ENCODE peak calls at places on chromosomes 7 and 10, in six cellular contexts. I, U, N, L, P and R are unnamed samples.

GRCh38 chr7:24732646-24733413 is 24.4 kb downstream of the GSDME start:
- DNase-seq in I (no peak), U (no peak), P (no peak), N (no peak), L (no peak), R (peak; percentile 30)

GRCh38 chr10:125261491-125262186 is 101.3 kb upstream of the CTBP2 start:
- DNase-seq in U (no peak), I (no peak), L (no peak), N (no peak), P (no peak), R (no peak)

GRCh38 chr7:108805808-108806397 is 236.2 kb downstream of the DNAJB9 start:
- DNase-seq in N (no peak), I (no peak), U (peak; percentile 77), P (no peak), L (no peak), R (no peak)

GRCh38 chr7:24024689-24025088 is 259.3 kb upstream of the NPY start:
- DNase-seq in U (peak; percentile 83), N (no peak), I (no peak), L (no peak), P (no peak), R (peak; percentile 88)

GRCh38 chr7:22732556-22733126 is 5.6 kb downstream of the IL6 start:
- DNase-seq in U (no peak), L (no peak), N (no peak), P (no peak), I (no peak), R (no peak)

GRCh38 chr10:29104661-29105369 is 184.1 kb upstream of the LYZL1 start:
- DNase-seq in L (no peak), I (no peak), U (no peak), N (no peak), P (no peak), R (no peak)

GRCh38 chr10:59047180-59047579 is 129.3 kb upstream of the PHYHIPL start:
- DNase-seq in I (no peak), L (no peak), U (no peak), N (no peak), P (no peak), R (no peak)

GRCh38 chr10:52446391-52446790 is 132.3 kb downstream of the DKK1 start:
- DNase-seq in P (no peak), L (no peak), I (no peak), U (no peak), N (no peak), R (no peak)

GRCh38 chr7:73742753-73743641 is 4.4 kb upstream of the ABHD11 start:
- DNase-seq in N (no peak), L (peak; percentile 33), U (no peak), I (no peak), P (no peak), R (peak; percentile 55)

GRCh38 chr10:93468532-93469213 is 13.5 kb downstream of the MYOF start:
- DNase-seq in L (no peak), I (no peak), N (peak; percentile 89), U (peak; percentile 69), P (no peak), R (peak; percentile 18)

GRCh38 chr10:76711374-76711997 is 926.1 kb downstream of the KCNMA1 start:
- DNase-seq in U (no peak), I (no peak), L (no peak), P (no peak), N (no peak), R (no peak)

GRCh38 chr7:39758234-39758970 is 135.0 kb downstream of the RALA start:
- DNase-seq in N (no peak), P (no peak), U (no peak), L (no peak), I (peak; percentile 55), R (no peak)

GRCh38 chr7:158055726-158056510 is 531.7 kb downstream of the PTPRN2 start:
- DNase-seq in I (no peak), P (no peak), N (no peak), L (no peak), U (no peak), R (no peak)

GRCh38 chr7:37912756-37913155 is 3.9 kb downstream of the SFRP4 start:
- DNase-seq in U (no peak), N (no peak), P (no peak), L (no peak), I (no peak), R (no peak)

GRCh38 chr10:30701471-30702173 is 72.1 kb upstream of the LYZL2 start:
- DNase-seq in P (peak; percentile 61), I (no peak), N (peak; percentile 2), L (no peak), U (peak; percentile 61), R (peak; percentile 37)

GRCh38 chr7:100220833-100221718 is 1.3 kb downstream of the PVRIG start:
- DNase-seq in I (no peak), N (no peak), U (no peak), P (peak; percentile 78), L (no peak), R (no peak)

GRCh38 chr10:44724415-44725174 is 186.5 kb upstream of the TMEM72 start:
- DNase-seq in N (no peak), U (peak; percentile 9), P (no peak), L (no peak), I (no peak), R (no peak)

GRCh38 chr7:148982596-148983219 is 45.6 kb downstream of the PDIA4 start:
- DNase-seq in I (no peak), N (no peak), L (no peak), P (no peak), U (peak; percentile 65), R (peak; percentile 28)

GRCh38 chr10:86066696-86067095 is 299.9 kb downstream of the GRID1 start:
- DNase-seq in I (no peak), L (no peak), N (no peak), U (no peak), P (no peak), R (no peak)

GRCh38 chr7:6375346-6376101 is 72.2 kb downstream of the DAGLB start:
- DNase-seq in U (peak; percentile 46), I (no peak), L (no peak), N (no peak), P (no peak), R (peak; percentile 27)

GRCh38 chr7:117324940-117325339 is 2.1 kb upstream of the WNT2 start:
- DNase-seq in L (no peak), N (no peak), I (no peak), U (no peak), P (no peak), R (peak; percentile 37)

GRCh38 chr10:33262871-33263270 is 71.6 kb downstream of the NRP1 start:
- DNase-seq in L (no peak), P (no peak), I (no peak), U (no peak), N (no peak), R (no peak)

GRCh38 chr7:152383341-152384234 is 52.2 kb downstream of the KMT2C start:
- DNase-seq in U (peak; percentile 55), I (no peak), L (no peak), N (no peak), P (no peak), R (no peak)

GRCh38 chr7:135508853-135509588 is 881 bp downstream of the CNOT4 start:
- DNase-seq in U (peak; percentile 42), L (no peak), I (no peak), P (no peak), N (no peak), R (peak; percentile 41)

GRCh38 chr10:129464251-129464650 is 2.8 kb upstream of the MGMT start:
- DNase-seq in P (no peak), N (no peak), U (no peak), L (no peak), I (no peak), R (no peak)

GRCh38 chr7:125396466-125397151 is 467.0 kb upstream of the POT1 start:
- DNase-seq in U (no peak), L (no peak), N (no peak), P (no peak), I (no peak), R (no peak)

GRCh38 chr7:116802784-116803183 is 59.6 kb upstream of the CAPZA2 start:
- DNase-seq in N (peak; percentile 51), L (no peak), P (no peak), U (peak; percentile 89), I (no peak), R (peak; percentile 91)

DNA sequence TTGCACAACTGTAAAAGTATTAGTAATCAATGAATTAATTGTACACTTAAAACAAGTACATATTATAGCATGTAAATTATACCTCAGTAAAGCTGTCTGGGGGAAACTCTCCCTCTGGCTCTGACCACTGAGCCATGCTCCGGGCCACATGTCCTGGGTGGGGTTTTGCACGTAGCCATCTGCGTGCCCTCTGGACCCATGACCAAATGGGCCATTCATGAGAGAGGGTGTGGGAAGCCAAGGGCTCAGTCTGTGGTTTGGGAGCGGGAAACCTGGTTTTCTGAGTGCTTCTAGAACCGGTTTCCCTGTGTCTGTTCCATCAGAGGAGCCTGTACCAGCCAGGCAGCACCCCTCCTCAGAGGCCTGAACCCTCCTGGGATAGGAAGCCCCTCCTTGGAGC is 143.2 kb downstream of the SH3PXD2A start:
- DNase-seq in U (no peak), N (no peak), I (no peak), P (no peak), L (no peak), R (no peak)
- H3K4me1 ChIP-seq in U (peaks cover 11% of the 10 kb centered on the region), N (peaks cover 4% of the 10 kb centered on the region), I (peaks cover 17% of the 10 kb centered on the region), P (no peaks in the 10 kb centered on the region), L (peaks cover 3% of the 10 kb centered on the region), R (peaks cover 18% of the 10 kb centered on the region)

DNA sequence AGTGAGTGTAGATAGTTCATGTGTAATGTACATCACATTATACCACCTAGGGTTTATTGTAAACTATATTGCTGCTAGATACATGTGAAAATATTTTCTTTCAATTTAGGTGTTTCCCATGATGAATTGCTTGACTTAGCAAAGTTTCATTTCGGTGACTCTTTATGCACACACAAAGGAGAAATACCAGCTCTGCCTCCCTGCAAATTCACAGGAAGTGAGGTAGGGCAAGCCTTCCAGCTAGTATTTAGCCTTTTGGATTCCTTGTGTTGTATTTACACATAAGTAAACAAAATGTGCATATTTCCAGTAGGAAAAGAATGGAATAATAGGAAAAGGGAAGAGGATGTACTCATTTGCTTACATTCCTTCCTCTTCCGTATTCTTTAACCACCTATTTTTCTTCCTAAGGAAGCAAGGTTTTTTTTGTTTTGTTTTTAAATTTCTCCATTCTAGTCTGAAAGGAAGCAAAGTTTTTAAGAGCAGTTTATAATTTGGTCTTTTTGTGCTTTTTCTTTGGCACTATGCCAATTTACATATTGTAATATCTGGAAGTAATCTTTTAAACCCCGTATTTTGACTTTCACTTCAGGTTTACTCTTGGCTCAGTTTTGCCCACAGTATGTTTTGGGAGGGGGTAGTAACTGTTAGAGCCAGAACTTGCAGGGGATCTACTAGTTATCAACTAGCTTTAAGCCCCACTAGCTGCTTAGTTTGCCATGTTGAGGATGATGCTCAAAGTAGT is 10.4 kb downstream of the PMPCB start:
- DNase-seq in P (no peak), U (no peak), I (no peak), N (no peak), L (no peak), R (no peak)
- H3K27ac ChIP-seq in P (no peak overlapping the region), U (no peak overlapping the region), I (no peak overlapping the region), N (no peak overlapping the region), L (no peak overlapping the region), R (no peak overlapping the region)

GRCh38 chr10:79079074-79079397 is 10.3 kb downstream of the ZMIZ1 start:
- DNase-seq in U (no peak), P (no peak), N (no peak), I (no peak), L (no peak), R (peak; percentile 67)
- H3K4me1 ChIP-seq in U (peaks cover 26% of the 10 kb centered on the region), P (peaks cover 3% of the 10 kb centered on the region), N (peaks cover 100% of the 10 kb centered on the region), I (peaks cover 100% of the 10 kb centered on the region), L (peaks cover 65% of the 10 kb centered on the region), R (peaks cover 32% of the 10 kb centered on the region)

DNA sequence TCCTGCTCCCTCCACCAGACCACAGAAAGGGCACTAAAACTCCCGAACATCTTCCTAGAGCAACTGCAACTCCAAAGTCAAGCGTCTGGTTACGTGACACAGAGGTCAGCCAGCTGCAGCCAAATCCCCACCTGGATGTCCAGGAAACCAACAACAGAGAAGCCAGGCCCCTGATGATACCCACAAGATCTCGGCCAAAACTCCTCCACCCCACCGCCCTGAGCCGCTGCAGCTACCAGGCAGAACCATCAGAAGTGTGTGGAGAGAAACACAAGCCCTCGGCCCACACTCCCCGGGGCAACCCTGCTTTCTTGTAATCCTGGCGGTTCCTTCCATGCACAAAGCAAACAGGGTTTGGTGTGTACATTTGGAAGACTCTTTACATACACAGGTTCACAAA is 8.7 kb downstream of the CHST15 start:
- DNase-seq in N (no peak), L (no peak), I (no peak), P (no peak), U (no peak), R (no peak)
- H3K27ac ChIP-seq in N (peak overlapping the region; percentile 30), L (no peak overlapping the region), I (no peak overlapping the region), P (no peak overlapping the region), U (no peak overlapping the region), R (no peak overlapping the region)